ENCODE peak calls at places on chromosomes 5 and 9, in six cellular contexts. H is H54; N is NCI-H1105 treated with DMSO at 0.1 percent for 48 hours; D is heart left ventricle; K is Daoy; C is stimulated activated CD4-positive, alpha-beta T cell treated with anti-CD3 and anti-CD28 coated beads, TNF-alpha, amount 100 ng/mL, for 24 hours. Y is an unnamed sample.

GRCh38 chr9:136740971-136741884 is 1.5 kb downstream of the LCN10 start:
- DNase-seq in H (no peak), N (no peak), D (no peak), K (no peak), C (no peak), Y (no peak)

GRCh38 chr9:81591791-81592190 is 97.6 kb downstream of the TLE1 start:
- DNase-seq in H (no peak), N (no peak), D (no peak), K (no peak), C (no peak), Y (no peak)

GRCh38 chr5:100479079-100479688 is 56.0 kb upstream of the FAM174A start:
- DNase-seq in H (no peak), N (peak; percentile 21), D (no peak), K (no peak), C (no peak), Y (peak; percentile 58)

GRCh38 chr9:92727716-92728700 is 36.6 kb downstream of the BICD2 start:
- DNase-seq in H (no peak), N (no peak), D (peak; percentile 53), K (no peak), C (no peak), Y (no peak)

GRCh38 chr5:30752015-30752414 is 441.5 kb upstream of the CDH6 start:
- DNase-seq in H (no peak), N (no peak), D (no peak), K (no peak), C (no peak), Y (no peak)

GRCh38 chr9:4137755-4138154 is 162.1 kb downstream of the GLIS3 start:
- DNase-seq in H (no peak), N (no peak), D (no peak), K (peak; percentile 55), C (no peak), Y (peak; percentile 32)

GRCh38 chr5:45774528-45774927 is 78.3 kb upstream of the HCN1 start:
- DNase-seq in H (no peak), N (peak; percentile 25), D (no peak), K (no peak), C (no peak), Y (no peak)

GRCh38 chr5:97065475-97065874 is 76.9 kb downstream of the LIX1 start:
- DNase-seq in H (no peak), N (no peak), D (no peak), K (no peak), C (no peak), Y (no peak)

GRCh38 chr5:97231025-97231636 is 48.1 kb upstream of the RIOK2 start:
- DNase-seq in H (peak; percentile 6), N (peak; percentile 48), D (no peak), K (peak; percentile 36), C (no peak), Y (peak; percentile 82)

GRCh38 chr9:107226431-107226830 is 56.6 kb upstream of the RAD23B start:
- DNase-seq in H (no peak), N (no peak), D (no peak), K (no peak), C (no peak), Y (no peak)

Y was measured in H4.